ENCODE peak calls at places on chromosomes 1 and 21, in nine cellular contexts. A, T, L, R, Z, N, G, C and Y are unnamed samples.

GRCh38 chr1:29298175-29298720 is 61.9 kb downstream of the PTPRU start:
- DNase-seq in A (no peak), T (no peak), L (no peak), R (no peak), Z (peak; percentile 77), N (no peak), G (no peak), C (peak; percentile 1), Y (no peak)

GRCh38 chr1:92065042-92065441 is 10.2 kb downstream of the SETSIP start:
- DNase-seq in A (no peak), T (peak; percentile 10), L (no peak), R (no peak), Z (peak; percentile 45), N (no peak), G (no peak), C (no peak), Y (peak; percentile 32)

GRCh38 chr1:221856188-221857093 is 114.6 kb upstream of the DUSP10 start:
- DNase-seq in A (peak; percentile 20), T (peak; percentile 41), L (no peak), R (no peak), Z (no peak), N (no peak), G (no peak), C (no peak), Y (no peak)

GRCh38 chr1:184330884-184331283 is 55.9 kb upstream of the C1orf21 start:
- DNase-seq in A (no peak), T (no peak), L (no peak), R (no peak), Z (no peak), N (no peak), G (no peak), C (no peak), Y (no peak)

GRCh38 chr1:68011786-68012375 is 38.5 kb downstream of the DIRAS3 start:
- DNase-seq in A (peak; percentile 8), T (no peak), L (no peak), R (no peak), Z (no peak), N (no peak), G (no peak), C (no peak), Y (no peak)

GRCh38 chr1:180425956-180426355 is 76.4 kb downstream of the ACBD6 start:
- DNase-seq in A (no peak), T (no peak), L (no peak), R (no peak), Z (no peak), N (no peak), G (no peak), C (no peak), Y (no peak)

GRCh38 chr1:53715478-53715877 is 23.5 kb downstream of the GLIS1 start:
- DNase-seq in A (peak; percentile 53), T (peak; percentile 31), L (peak; percentile 38), R (no peak), Z (peak; percentile 70), N (no peak), G (no peak), C (no peak), Y (peak; percentile 78)

GRCh38 chr21:26130249-26130896 is 40.2 kb downstream of the APP start:
- DNase-seq in A (peak; percentile 75), T (no peak), L (no peak), R (no peak), Z (peak; percentile 51), N (no peak), G (no peak), C (no peak), Y (no peak)

GRCh38 chr1:233281711-233282581 is 13.6 kb downstream of the PCNX2 start:
- DNase-seq in A (peak; percentile 83), T (peak; percentile 16), L (no peak), R (peak; percentile 10), Z (no peak), N (no peak), G (no peak), C (no peak), Y (no peak)

GRCh38 chr21:26432410-26432809 is 140.7 kb downstream of the CYYR1 start:
- DNase-seq in A (no peak), T (no peak), L (no peak), R (no peak), Z (no peak), N (no peak), G (no peak), C (no peak), Y (no peak)

DNA sequence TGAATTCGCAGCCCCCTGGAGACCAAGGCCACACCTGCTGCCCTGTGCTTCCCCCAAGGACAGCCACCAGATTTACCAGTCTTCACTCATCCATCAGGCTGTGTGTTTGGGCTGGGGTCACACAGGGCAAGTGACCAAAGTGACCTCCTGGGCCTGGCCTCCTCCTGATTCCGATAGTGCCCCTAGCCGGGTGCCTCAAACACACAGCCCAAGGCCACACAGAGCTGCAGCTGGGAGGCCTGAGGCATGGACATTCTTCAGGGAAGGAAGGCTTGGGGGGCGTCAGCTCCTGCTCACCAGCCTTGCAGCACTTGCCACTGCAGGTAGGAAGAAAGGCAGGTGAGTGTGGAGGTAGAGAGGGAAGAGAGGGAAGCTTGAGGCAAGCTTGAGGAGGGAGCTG is 181.3 kb downstream of the RUNX1 start:
- DNase-seq in A (no peak), T (no peak), L (no peak), R (no peak), Z (no peak), N (no peak), G (no peak), C (no peak), Y (no peak)
- H3K4me1 ChIP-seq in A (peaks cover 11% of the 10 kb centered on the region), T (peaks cover 50% of the 10 kb centered on the region), L (peaks cover 30% of the 10 kb centered on the region), R (peaks cover 13% of the 10 kb centered on the region), Z (peaks cover 8% of the 10 kb centered on the region), N (peaks cover 21% of the 10 kb centered on the region), G (no peaks in the 10 kb centered on the region), C (no peaks in the 10 kb centered on the region), Y (peaks cover 7% of the 10 kb centered on the region)

DNA sequence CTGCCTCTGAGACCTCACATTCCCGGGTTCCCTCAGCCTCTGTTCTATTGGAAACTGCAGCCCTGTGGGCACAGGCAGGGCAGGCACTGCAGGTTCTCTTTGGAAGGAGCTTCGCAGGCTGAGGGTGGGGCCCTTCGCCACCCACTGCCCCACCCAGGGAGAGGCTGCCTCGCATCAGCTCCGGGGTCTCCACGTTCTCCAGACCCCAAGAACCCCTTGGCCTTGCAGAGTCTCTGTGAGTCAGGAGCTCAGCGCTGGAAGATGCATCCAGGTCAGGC is 8.6 kb upstream of the C1orf159 start:
- DNase-seq in A (no peak), T (no peak), L (no peak), R (no peak), Z (no peak), N (no peak), G (no peak), C (no peak), Y (no peak)
- H3K4me1 ChIP-seq in A (no peaks in the 10 kb centered on the region), T (peaks cover 25% of the 10 kb centered on the region), L (peaks cover 14% of the 10 kb centered on the region), R (peaks cover 11% of the 10 kb centered on the region), Z (no peaks in the 10 kb centered on the region), N (no peaks in the 10 kb centered on the region), G (no peaks in the 10 kb centered on the region), C (no peaks in the 10 kb centered on the region), Y (no peaks in the 10 kb centered on the region)

DNA sequence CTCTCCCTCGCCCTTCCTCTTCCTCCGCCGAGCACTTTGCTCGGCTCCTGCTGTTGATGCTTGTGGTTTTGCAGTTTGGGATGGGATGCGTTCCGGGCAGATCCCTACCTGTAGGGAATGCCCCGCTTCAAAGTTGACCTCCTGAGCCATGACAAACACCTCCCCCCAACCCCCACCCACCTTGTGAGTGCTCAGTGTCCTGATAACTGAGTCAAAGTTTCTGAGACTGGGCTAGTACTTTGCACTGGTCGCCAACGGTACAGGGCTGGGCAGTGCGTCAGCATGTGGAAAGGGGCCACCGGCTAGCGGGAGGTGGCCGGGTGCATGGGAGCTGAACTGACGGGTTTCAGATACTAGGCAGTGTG is 771 bp downstream of the RABGAP1L start:
- DNase-seq in A (peak; percentile 23), T (peak; percentile 27), L (no peak), R (no peak), Z (peak; percentile 49), N (peak; percentile 59), G (peak; percentile 50), C (peak; percentile 66), Y (peak; percentile 27)
- H3K4me1 ChIP-seq in A (peaks cover 6% of the 10 kb centered on the region), T (peaks cover 14% of the 10 kb centered on the region), L (peaks cover 2% of the 10 kb centered on the region), R (peaks cover 27% of the 10 kb centered on the region), Z (no peaks in the 10 kb centered on the region), N (peaks cover 12% of the 10 kb centered on the region), G (no peaks in the 10 kb centered on the region), C (no peaks in the 10 kb centered on the region), Y (peaks cover 14% of the 10 kb centered on the region)

DNA sequence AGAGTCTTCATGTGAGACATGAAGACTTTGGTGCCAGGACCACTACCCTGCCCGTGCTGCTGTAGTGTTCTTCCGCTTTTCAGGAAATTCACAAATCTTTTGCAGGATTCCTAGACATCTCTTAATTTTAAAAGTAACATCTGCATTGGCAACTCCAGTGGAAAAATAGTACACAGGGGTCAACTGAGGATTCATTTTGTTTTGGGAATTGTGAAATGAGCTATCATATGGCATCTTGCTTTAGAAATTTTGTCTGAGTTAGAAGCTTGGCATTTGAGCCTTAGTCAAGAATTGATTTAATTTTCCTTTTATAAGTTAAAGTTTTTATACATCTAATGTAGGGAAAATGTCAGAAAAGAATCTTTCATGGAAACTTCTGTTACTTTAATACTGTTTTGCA is 7.2 kb downstream of the PRDM2 start:
- DNase-seq in A (peak; percentile 48), T (no peak), L (no peak), R (no peak), Z (no peak), N (no peak), G (no peak), C (no peak), Y (no peak)
- H3K4me1 ChIP-seq in A (no peaks in the 10 kb centered on the region), T (no peaks in the 10 kb centered on the region), L (no peaks in the 10 kb centered on the region), R (peaks cover 16% of the 10 kb centered on the region), Z (no peaks in the 10 kb centered on the region), N (peaks cover 11% of the 10 kb centered on the region), G (no peaks in the 10 kb centered on the region), C (no peaks in the 10 kb centered on the region), Y (no peaks in the 10 kb centered on the region)

DNA sequence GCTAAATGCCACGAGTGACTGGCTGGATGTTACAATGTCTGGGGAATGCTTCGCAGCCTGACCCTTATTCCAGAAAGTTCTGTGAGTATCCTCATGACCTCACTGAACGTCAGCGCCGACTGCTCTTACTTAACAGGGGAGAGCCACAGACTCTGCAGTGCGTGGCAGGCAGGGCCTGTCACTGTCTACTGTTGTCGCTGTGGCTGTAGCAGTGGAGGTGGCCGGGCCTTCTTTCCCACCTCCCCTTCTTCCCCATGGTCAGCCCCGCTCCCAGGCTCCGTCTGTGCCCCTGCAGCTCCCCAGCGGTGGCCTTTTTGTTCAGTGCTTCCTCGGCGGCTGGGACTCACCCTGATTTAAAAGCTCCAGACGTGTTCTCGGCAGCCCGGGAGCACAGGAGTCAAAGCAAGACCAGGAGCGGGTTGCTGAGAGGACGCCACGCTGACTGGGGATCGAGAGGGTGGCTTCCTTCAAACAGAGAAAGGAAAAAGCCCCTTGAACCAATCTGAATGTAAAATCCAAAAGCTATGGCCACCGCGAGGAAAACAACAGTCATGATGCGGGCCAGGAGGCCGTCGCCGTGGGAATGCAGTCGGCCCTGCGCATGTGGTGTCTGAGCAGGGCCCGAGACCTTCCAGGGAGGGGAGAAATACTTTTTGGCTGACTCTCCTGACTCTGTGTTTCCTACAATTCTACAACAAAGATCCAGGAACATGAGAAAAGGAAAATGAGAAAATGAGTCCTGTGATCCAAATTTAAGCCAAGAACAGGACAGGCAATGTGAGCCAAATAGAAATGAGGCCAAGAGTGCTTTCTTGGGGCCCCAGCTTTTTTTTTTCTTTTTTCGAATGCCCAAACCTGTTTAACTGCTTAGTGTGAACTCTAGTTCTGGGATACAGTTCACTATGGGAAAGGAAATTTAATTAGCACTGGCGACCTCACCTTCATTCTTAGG is 52.5 kb upstream of the TARBP1 start:
- DNase-seq in A (peak; percentile 91), T (peak; percentile 52), L (no peak), R (no peak), Z (peak; percentile 49), N (peak; percentile 68), G (peak; percentile 83), C (peak; percentile 86), Y (peak; percentile 42)
- H3K4me1 ChIP-seq in A (peaks cover 55% of the 10 kb centered on the region), T (peaks cover 27% of the 10 kb centered on the region), L (no peaks in the 10 kb centered on the region), R (no peaks in the 10 kb centered on the region), Z (no peaks in the 10 kb centered on the region), N (peaks cover 77% of the 10 kb centered on the region), G (peaks cover 67% of the 10 kb centered on the region), C (peaks cover 2% of the 10 kb centered on the region), Y (peaks cover 7% of the 10 kb centered on the region)